ENCODE peak calls at places on chromosomes 2 and 18, in ten cellular contexts. M, O, W, F, U, D, G, Z, L and E are unnamed samples.

GRCh38 chr2:144326845-144327244 is 193.1 kb downstream of the ZEB2 start:
- DNase-seq in M (no peak), O (no peak), W (no peak), F (no peak), U (no peak), D (no peak), G (no peak), Z (no peak), L (no peak), E (no peak)

GRCh38 chr2:18104583-18105224 is 226.2 kb downstream of the KCNS3 start:
- DNase-seq in M (no peak), O (no peak), W (no peak), F (no peak), U (no peak), D (no peak), G (no peak), Z (no peak), L (no peak), E (no peak)

GRCh38 chr2:237867465-237867864 is 8.0 kb downstream of the RAMP1 start:
- DNase-seq in M (no peak), O (peak; percentile 21), W (no peak), F (no peak), U (no peak), D (no peak), G (no peak), Z (no peak), L (no peak), E (no peak)

GRCh38 chr2:121694398-121695178 is 42.1 kb downstream of the NIFK start:
- DNase-seq in M (no peak), O (no peak), W (no peak), F (peak; percentile 49), U (no peak), D (no peak), G (no peak), Z (no peak), L (no peak), E (no peak)

GRCh38 chr18:24695168-24695567 is 234.7 kb downstream of the HRH4 start:
- DNase-seq in M (peak; percentile 43), O (no peak), W (no peak), F (no peak), U (no peak), D (no peak), G (no peak), Z (no peak), L (no peak), E (no peak)

GRCh38 chr18:25827961-25828561 is 262.4 kb downstream of the SS18 start:
- DNase-seq in M (no peak), O (no peak), W (no peak), F (peak; percentile 55), U (no peak), D (peak; percentile 77), G (no peak), Z (no peak), L (no peak), E (no peak)

GRCh38 chr2:172096661-172097547 is 5.8 kb downstream of the DLX2 start:
- DNase-seq in M (no peak), O (no peak), W (no peak), F (peak; percentile 87), U (peak; percentile 57), D (peak; percentile 71), G (no peak), Z (peak; percentile 35), L (peak; percentile 72), E (peak; percentile 54)

GRCh38 chr2:233129351-233129978 is 69.3 kb downstream of the INPP5D start:
- DNase-seq in M (peak; percentile 18), O (no peak), W (no peak), F (no peak), U (no peak), D (peak; percentile 65), G (no peak), Z (peak; percentile 22), L (no peak), E (no peak)

GRCh38 chr2:157404363-157404762 is 39.5 kb downstream of the CYTIP start:
- DNase-seq in M (peak; percentile 49), O (peak; percentile 26), W (no peak), F (no peak), U (no peak), D (no peak), G (peak; percentile 24), Z (no peak), L (no peak), E (no peak)

GRCh38 chr2:181823405-181823804 is 68.1 kb upstream of the ITPRID2 start:
- DNase-seq in M (no peak), O (no peak), W (no peak), F (no peak), U (no peak), D (no peak), G (no peak), Z (no peak), L (no peak), E (no peak)

GRCh38 chr2:147449323-147450080 is 395.3 kb upstream of the ACVR2A start:
- DNase-seq in M (no peak), O (no peak), W (no peak), F (no peak), U (no peak), D (peak; percentile 51), G (no peak), Z (no peak), L (no peak), E (no peak)

GRCh38 chr2:233413529-233414272 is 59.4 kb downstream of the DGKD start:
- DNase-seq in M (no peak), O (no peak), W (peak; percentile 96), F (peak; percentile 67), U (no peak), D (no peak), G (peak; percentile 79), Z (no peak), L (peak; percentile 83), E (peak; percentile 62)

GRCh38 chr18:27378396-27379094 is 193.4 kb upstream of the CHST9 start:
- DNase-seq in M (no peak), O (no peak), W (no peak), F (peak; percentile 1), U (no peak), D (no peak), G (no peak), Z (no peak), L (no peak), E (no peak)

GRCh38 chr18:11042247-11042646 is 107.1 kb downstream of the PIEZO2 start:
- DNase-seq in M (no peak), O (no peak), W (no peak), F (no peak), U (no peak), D (no peak), G (no peak), Z (no peak), L (no peak), E (no peak)

GRCh38 chr18:5417342-5417741 is 121.8 kb upstream of the ZBTB14 start:
- DNase-seq in M (peak; percentile 15), O (no peak), W (no peak), F (peak; percentile 40), U (no peak), D (no peak), G (no peak), Z (no peak), L (no peak), E (no peak)

GRCh38 chr18:5787936-5788335 is 107.4 kb downstream of the TMEM200C start:
- DNase-seq in M (no peak), O (no peak), W (no peak), F (no peak), U (no peak), D (no peak), G (no peak), Z (no peak), L (no peak), E (no peak)